ENCODE peak calls at places on chromosomes 16 and 17, in ten cellular contexts. G, I, W, J, N, E, Z, D, F and P are unnamed samples.

GRCh38 chr17:12296120-12296727 is 275.5 kb downstream of the MAP2K4 start:
- DNase-seq in G (peak), I (no peak), W (no peak), J (no peak), N (no peak), E (no peak), Z (no peak), D (no peak), F (no peak), P (no peak)

GRCh38 chr17:56812971-56813388 is 20.7 kb downstream of the C17orf67 start:
- DNase-seq in G (no peak), I (no peak), W (no peak), J (no peak), N (no peak), E (no peak), Z (no peak), D (no peak), F (no peak), P (no peak)

GRCh38 chr17:6914711-6915110 is 81.1 kb upstream of the ALOX12 start:
- DNase-seq in G (no peak), I (no peak), W (no peak), J (no peak), N (peak), E (no peak), Z (no peak), D (no peak), F (no peak), P (no peak)

GRCh38 chr16:85313541-85314208 is 201.4 kb upstream of the CIBAR2 start:
- DNase-seq in G (no peak), I (no peak), W (no peak), J (no peak), N (no peak), E (no peak), Z (no peak), D (no peak), F (no peak), P (no peak)

GRCh38 chr17:28937044-28937729 is 14.1 kb downstream of the PHF12 start:
- DNase-seq in G (no peak), I (no peak), W (no peak), J (no peak), N (no peak), E (no peak), Z (no peak), D (no peak), F (no peak), P (peak)

GRCh38 chr16:82655315-82655714 is 28.5 kb downstream of the CDH13 start:
- DNase-seq in G (peak), I (no peak), W (no peak), J (no peak), N (peak), E (peak), Z (peak), D (no peak), F (peak), P (no peak)

GRCh38 chr16:67786491-67786890 is 19.9 kb downstream of the RANBP10 start:
- DNase-seq in G (no peak), I (no peak), W (no peak), J (no peak), N (no peak), E (no peak), Z (no peak), D (no peak), F (no peak), P (no peak)

GRCh38 chr16:11667824-11668589 is at the start of gene SNN:
- DNase-seq in G (peak), I (peak), W (peak), J (peak), N (peak), E (peak), Z (peak), D (peak), F (peak), P (peak)

GRCh38 chr16:62077998-62078397 is 41.8 kb upstream of the CDH8 start:
- DNase-seq in G (peak), I (no peak), W (no peak), J (peak), N (no peak), E (no peak), Z (no peak), D (no peak), F (no peak), P (no peak)

GRCh38 chr16:82119405-82119804 is 50.6 kb downstream of the MPHOSPH6 start:
- DNase-seq in G (no peak), I (no peak), W (no peak), J (no peak), N (no peak), E (no peak), Z (no peak), D (no peak), F (no peak), P (no peak)